ENCODE peak calls at places on chromosomes 3 and 15, in six cellular contexts. M is AG10803; E is ovary; X is progenitor cell of endocrine pancreas; A is CD8-positive, alpha-beta T cell; D is stomach. S is an unnamed sample.

GRCh38 chr3:78839710-78840109 is 928.1 kb downstream of the ROBO1 start:
- DNase-seq in M (no peak), E (no peak), X (no peak), A (no peak), D (no peak), S (no peak)

GRCh38 chr15:70474682-70475438 is 288.5 kb downstream of the UACA start:
- DNase-seq in M (peak), E (no peak), X (no peak), A (peak), D (peak), S (peak)

GRCh38 chr3:135240426-135240825 is 445.4 kb downstream of the EPHB1 start:
- DNase-seq in M (no peak), E (no peak), X (no peak), A (no peak), D (no peak), S (no peak)

GRCh38 chr15:57149196-57149595 is 227.1 kb upstream of the CGNL1 start:
- DNase-seq in M (peak), E (no peak), X (no peak), A (no peak), D (no peak), S (no peak)

GRCh38 chr15:65423150-65423976 is 616 bp upstream of the IGDCC4 start:
- DNase-seq in M (no peak), E (no peak), X (no peak), A (no peak), D (no peak), S (no peak)

GRCh38 chr3:54212723-54213122 is 90.4 kb downstream of the CACNA2D3 start:
- DNase-seq in M (no peak), E (no peak), X (no peak), A (no peak), D (no peak), S (no peak)

GRCh38 chr3:174397848-174398247 is 461.3 kb upstream of the NAALADL2 start:
- DNase-seq in M (peak), E (no peak), X (no peak), A (no peak), D (no peak), S (no peak)

GRCh38 chr15:33104276-33104675 is 90.2 kb downstream of the FMN1 start:
- DNase-seq in M (peak), E (no peak), X (no peak), A (no peak), D (no peak), S (no peak)

GRCh38 chr3:29683306-29683993 is 402.6 kb downstream of the RBMS3 start:
- DNase-seq in M (peak), E (no peak), X (no peak), A (no peak), D (no peak), S (no peak)

GRCh38 chr3:4736284-4736861 is 242.9 kb upstream of the BHLHE40 start:
- DNase-seq in M (peak), E (no peak), X (no peak), A (no peak), D (peak), S (no peak)

GRCh38 chr3:197791120-197792018 is at the start of gene LRCH3:
- DNase-seq in M (peak), E (peak), X (peak), A (peak), D (peak), S (peak)

GRCh38 chr15:79243723-79244122 is 38.8 kb upstream of the ANKRD34C start:
- DNase-seq in M (peak), E (no peak), X (no peak), A (no peak), D (no peak), S (no peak)

GRCh38 chr15:52481915-52482314 is 46.8 kb downstream of the MYO5A start:
- DNase-seq in M (peak), E (no peak), X (no peak), A (peak), D (no peak), S (no peak)

GRCh38 chr15:98803228-98804056 is 155.1 kb downstream of the IGF1R start:
- DNase-seq in M (no peak), E (no peak), X (no peak), A (no peak), D (no peak), S (no peak)

GRCh38 chr15:34262362-34262761 is 37.5 kb downstream of the EMC4 start:
- DNase-seq in M (no peak), E (no peak), X (no peak), A (no peak), D (no peak), S (no peak)

GRCh38 chr3:13500133-13500885 is 20.2 kb downstream of the HDAC11 start:
- DNase-seq in M (no peak), E (no peak), X (no peak), A (no peak), D (no peak), S (no peak)

GRCh38 chr15:36877796-36878744 is 222.3 kb downstream of the MEIS2 start:
- DNase-seq in M (no peak), E (no peak), X (no peak), A (no peak), D (no peak), S (no peak)

GRCh38 chr15:63367390-63367789 is 14.3 kb downstream of the CA12 start:
- DNase-seq in M (no peak), E (no peak), X (no peak), A (no peak), D (no peak), S (no peak)

GRCh38 chr3:50321844-50322385 is 630 bp downstream of the HYAL2 start:
- DNase-seq in M (no peak), E (no peak), X (peak), A (no peak), D (no peak), S (no peak)

GRCh38 chr3:143240921-143241320 is 121.3 kb downstream of the CHST2 start:
- DNase-seq in M (peak), E (no peak), X (no peak), A (no peak), D (no peak), S (no peak)

DNA sequence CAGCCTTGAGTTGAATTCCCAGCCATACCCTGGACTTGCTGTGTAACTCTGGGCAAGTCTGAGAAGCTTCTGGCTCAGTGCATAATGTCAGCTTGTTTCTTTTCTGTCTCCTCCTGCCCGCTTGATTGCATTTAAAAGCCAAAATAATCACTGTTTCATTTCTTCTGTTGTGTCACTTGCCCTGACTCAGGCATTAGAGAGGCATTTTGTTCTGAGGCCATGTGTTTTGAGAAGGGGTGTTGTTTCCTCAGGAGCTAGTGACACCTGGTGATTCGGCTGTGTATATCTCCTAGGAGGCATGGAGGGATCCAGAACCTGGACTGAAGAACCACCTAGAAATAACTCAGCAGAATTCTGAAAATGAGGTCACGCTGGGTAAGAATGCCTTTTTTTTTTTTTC is 16.0 kb downstream of the WDR73 start:
- DNase-seq in M (peak), E (no peak), X (no peak), A (no peak), D (no peak), S (no peak)
- TF ChIP-seq CTCF in M (no peak), E (no peak), X (no peak), A (no peak), D (no peak), S (no peak)

GRCh38 chr3:65963787-65964707 is 74.7 kb downstream of the MAGI1 start:
- DNase-seq in M (peak), E (no peak), X (no peak), A (no peak), D (no peak), S (no peak)
- TF ChIP-seq CTCF in M (no peak), E (no peak), X (no peak), A (no peak), D (no peak), S (no peak)

GRCh38 chr15:74958320-74958907 is 1.8 kb upstream of the RPP25 start:
- DNase-seq in M (peak), E (no peak), X (no peak), A (no peak), D (peak), S (no peak)
- TF ChIP-seq CTCF in M (peak), E (no peak), X (peak), A (no peak), D (peak), S (no peak)

GRCh38 chr3:132006605-132007204 is 28.1 kb downstream of the CPNE4 start:
- DNase-seq in M (peak), E (no peak), X (no peak), A (no peak), D (peak), S (no peak)
- TF ChIP-seq CTCF in M (peak), E (no peak), X (peak), A (no peak), D (peak), S (no peak)

GRCh38 chr3:189577290-189577951 is 53.8 kb upstream of the TP63 start:
- DNase-seq in M (no peak), E (no peak), X (no peak), A (no peak), D (no peak), S (no peak)
- TF ChIP-seq CTCF in M (no peak), E (no peak), X (no peak), A (no peak), D (no peak), S (no peak)

DNA sequence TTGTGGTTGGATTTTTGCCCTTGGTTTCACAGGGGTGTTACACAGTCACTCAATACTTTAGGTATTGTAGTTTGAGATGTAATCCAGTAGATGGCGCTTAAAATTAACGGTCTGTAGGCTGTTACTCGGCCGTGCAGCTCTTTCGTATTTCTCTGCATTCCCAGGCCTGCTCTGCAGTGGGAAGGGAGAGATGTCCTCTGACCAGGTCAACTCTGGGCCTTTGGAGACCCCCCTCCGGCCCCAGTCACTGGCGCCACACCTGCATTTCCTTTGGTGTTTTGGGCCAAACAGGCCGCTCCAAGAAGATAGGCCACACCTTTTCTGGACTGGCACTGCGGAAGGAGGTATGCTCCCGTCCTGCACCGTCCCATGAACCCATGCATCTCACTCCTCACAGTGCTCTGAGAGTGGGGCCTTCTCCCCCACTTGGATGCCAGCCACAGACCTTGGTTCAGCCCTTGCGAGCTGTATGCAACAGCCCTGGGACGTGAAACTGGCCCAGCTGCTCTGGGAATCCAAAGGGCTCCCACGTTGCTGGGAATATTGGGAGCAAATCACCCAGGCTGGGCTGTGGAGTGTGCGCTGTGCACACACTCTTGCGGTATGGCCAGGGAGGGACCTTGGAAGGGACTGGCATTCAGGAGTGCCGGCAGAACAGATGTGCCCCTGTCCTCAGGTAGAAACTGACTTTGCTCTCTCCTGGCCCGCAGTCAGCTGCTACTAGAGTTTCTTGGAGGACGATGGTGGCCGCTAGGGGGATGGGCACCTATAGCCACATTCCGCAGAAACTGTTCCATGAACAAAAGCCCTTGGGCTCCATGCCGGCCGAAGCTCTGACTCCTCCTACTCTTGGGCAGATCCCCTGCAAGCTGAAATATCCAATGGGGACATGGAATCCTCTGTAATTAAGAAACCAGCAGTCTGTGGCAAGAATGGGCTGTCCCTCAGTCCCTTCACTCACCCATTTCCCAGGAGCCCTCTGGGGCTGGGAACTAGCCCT is 410.5 kb upstream of the CADM2 start:
- DNase-seq in M (peak), E (no peak), X (peak), A (no peak), D (no peak), S (no peak)
- TF ChIP-seq CTCF in M (peak), E (no peak), X (peak), A (no peak), D (peak), S (no peak)

DNA sequence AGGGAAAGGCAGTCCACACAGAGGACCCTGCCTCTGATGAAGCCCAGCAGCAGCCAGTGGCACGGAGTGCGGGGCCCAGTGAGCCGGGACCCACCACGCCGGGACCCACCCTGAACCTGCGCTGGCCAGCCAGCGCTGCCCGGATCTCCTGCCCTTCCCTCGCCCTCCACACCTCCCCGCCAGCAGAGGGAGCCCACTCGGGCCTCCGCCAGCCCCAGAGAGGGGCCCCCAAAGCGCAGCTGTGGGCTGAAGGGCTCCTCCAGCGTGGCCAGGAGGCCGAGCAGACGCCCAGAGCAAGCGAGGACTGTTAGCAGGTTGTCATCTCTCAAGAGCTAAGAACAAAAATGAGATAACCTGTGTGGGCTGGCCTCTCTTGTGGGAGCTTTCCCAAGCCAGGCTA is 81.3 kb upstream of the ATP10A start:
- DNase-seq in M (no peak), E (no peak), X (no peak), A (no peak), D (no peak), S (no peak)
- TF ChIP-seq CTCF in M (no peak), E (no peak), X (no peak), A (no peak), D (no peak), S (no peak)

GRCh38 chr3:123776383-123776782 is 107.7 kb downstream of the MYLK start:
- DNase-seq in M (no peak), E (no peak), X (no peak), A (no peak), D (no peak), S (no peak)

GRCh38 chr3:123774474-123774873 is 109.7 kb downstream of the MYLK start:
- DNase-seq in M (no peak), E (no peak), X (no peak), A (no peak), D (no peak), S (no peak)

GRCh38 chr3:123778525-123778924 is 105.6 kb downstream of the MYLK start:
- DNase-seq in M (no peak), E (no peak), X (no peak), A (no peak), D (no peak), S (no peak)

GRCh38 chr3:123769360-123769743 is 114.8 kb downstream of the MYLK start:
- DNase-seq in M (no peak), E (no peak), X (no peak), A (no peak), D (no peak), S (no peak)

GRCh38 chr3:123773681-123774431 is 110.3 kb downstream of the MYLK start:
- DNase-seq in M (peak), E (no peak), X (no peak), A (no peak), D (no peak), S (no peak)
- TF ChIP-seq CTCF in M (peak), E (no peak), X (no peak), A (no peak), D (no peak), S (no peak)

S was measured in natural killer cell.